ENCODE peak calls at places on chromosomes 7 and 10, in four cellular contexts. Y, P, R and T are unnamed samples.

GRCh38 chr7:158101821-158102450 is 485.7 kb downstream of the PTPRN2 start:
- DNase-seq in R (no peak), Y (no peak), P (no peak), T (no peak)

GRCh38 chr7:52147240-52147639 is 830.6 kb upstream of the COBL start:
- DNase-seq in Y (no peak), R (no peak), P (no peak), T (no peak)

GRCh38 chr7:90816511-90817142 is 220.5 kb downstream of the CDK14 start:
- DNase-seq in R (peak), Y (no peak), P (peak), T (no peak)

GRCh38 chr10:5440206-5440605 is 27.8 kb downstream of the NET1 start:
- DNase-seq in Y (no peak), R (no peak), P (no peak), T (no peak)

GRCh38 chr7:55641811-55642210 is 69.5 kb upstream of the VOPP1 start:
- DNase-seq in R (peak), Y (no peak), P (no peak), T (no peak)

GRCh38 chr7:94439893-94440381 is 45.2 kb downstream of the COL1A2 start:
- DNase-seq in Y (no peak), R (no peak), P (peak), T (no peak)

GRCh38 chr10:105024184-105024583 is 383.1 kb downstream of the SORCS3 start:
- DNase-seq in P (no peak), R (no peak), Y (no peak), T (no peak)

GRCh38 chr7:36370046-36370445 is 19.6 kb upstream of the ANLN start:
- DNase-seq in R (no peak), Y (no peak), P (no peak), T (no peak)

GRCh38 chr10:3069876-3070275 is 2.5 kb downstream of the PFKP start:
- DNase-seq in P (no peak), Y (no peak), R (no peak), T (no peak)

GRCh38 chr10:69797959-69798358 is 3.7 kb upstream of the COL13A1 start:
- DNase-seq in R (no peak), P (no peak), Y (no peak), T (no peak)

GRCh38 chr7:1422512-1423265 is 36.6 kb downstream of the MICALL2 start:
- DNase-seq in R (no peak), P (no peak), Y (no peak), T (no peak)

GRCh38 chr10:77890097-77890496 is 36.5 kb downstream of the DLG5 start:
- DNase-seq in P (no peak), Y (peak), R (no peak), T (peak)

GRCh38 chr10:44913312-44914079 is 2.4 kb downstream of the TMEM72 start:
- DNase-seq in R (no peak), Y (no peak), P (no peak), T (no peak)

GRCh38 chr10:76082232-76082631 is 650.8 kb downstream of the LRMDA start:
- DNase-seq in R (no peak), Y (no peak), P (no peak), T (no peak)

GRCh38 chr7:28060371-28060950 is 120.1 kb downstream of the JAZF1 start:
- DNase-seq in R (no peak), P (no peak), Y (no peak), T (no peak)

DNA sequence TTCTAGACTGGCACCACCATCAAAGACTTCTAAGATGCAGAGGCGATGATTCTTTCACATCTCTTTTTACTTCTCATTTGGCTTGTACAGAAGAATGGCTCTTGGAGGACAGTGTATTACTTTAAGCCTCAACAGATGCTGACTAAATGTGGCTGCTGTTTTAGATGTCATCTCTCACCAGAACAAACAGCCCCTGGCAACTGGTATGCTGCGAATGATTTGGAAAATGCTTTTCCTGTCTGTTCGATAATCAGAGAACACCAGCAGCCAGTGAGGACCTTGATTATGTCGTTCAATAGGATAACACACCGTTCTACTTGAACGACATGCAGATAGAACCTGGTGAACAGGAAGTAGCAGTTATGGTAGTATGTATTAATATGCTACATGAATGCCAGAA is 131.8 kb downstream of the RNF216 start:
- DNase-seq in P (no peak), R (no peak), Y (no peak), T (no peak)
- TF ChIP-seq CREB1 in P (no peak), R (no peak), Y (no peak), T (no peak)

DNA sequence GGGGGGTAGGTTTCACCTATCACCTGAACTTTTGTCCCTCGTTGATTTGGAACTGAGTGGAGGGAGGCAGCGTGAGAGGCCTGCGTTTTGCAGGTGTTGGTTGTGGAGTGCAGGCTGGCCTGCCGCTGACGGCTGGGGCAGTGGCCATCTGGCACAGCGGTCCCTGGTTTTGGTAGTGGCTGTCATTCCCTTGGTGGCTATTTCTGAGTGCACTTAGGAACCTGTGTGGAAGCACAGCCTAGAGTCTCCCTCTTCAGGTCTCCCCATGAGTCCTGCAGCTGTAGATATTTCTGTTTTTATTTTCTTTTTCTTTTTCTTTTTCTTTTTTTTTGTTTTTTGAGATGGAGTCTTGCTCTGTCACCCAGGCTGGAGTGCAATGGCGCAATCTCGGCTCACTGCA is 129.2 kb downstream of the CUL2 start:
- DNase-seq in R (no peak), Y (no peak), P (no peak), T (no peak)
- TF ChIP-seq ATF2 in R (no peak), Y (no peak), P (no peak), T (no peak)

GRCh38 chr10:68792115-68792514 is 35.2 kb upstream of the STOX1 start:
- DNase-seq in Y (no peak), P (no peak), R (no peak), T (no peak)

GRCh38 chr10:68800196-68800595 is 27.1 kb upstream of the STOX1 start:
- DNase-seq in R (no peak), P (no peak), Y (no peak), T (no peak)

GRCh38 chr10:68795886-68796532 is 31.3 kb upstream of the STOX1 start:
- DNase-seq in P (no peak), R (no peak), Y (no peak), T (no peak)

GRCh38 chr10:68796609-68797008 is 30.7 kb upstream of the STOX1 start:
- DNase-seq in R (no peak), Y (no peak), P (no peak), T (no peak)
- TF ChIP-seq CREB1 in R (no peak), Y (no peak), P (no peak), T (no peak)

GRCh38 chr10:113337142-113337541 is 215.7 kb upstream of the HABP2 start:
- DNase-seq in Y (no peak), P (no peak), R (no peak), T (no peak)
- TF ChIP-seq ATF2 in Y (no peak), P (no peak), R (no peak), T (no peak)

DNA sequence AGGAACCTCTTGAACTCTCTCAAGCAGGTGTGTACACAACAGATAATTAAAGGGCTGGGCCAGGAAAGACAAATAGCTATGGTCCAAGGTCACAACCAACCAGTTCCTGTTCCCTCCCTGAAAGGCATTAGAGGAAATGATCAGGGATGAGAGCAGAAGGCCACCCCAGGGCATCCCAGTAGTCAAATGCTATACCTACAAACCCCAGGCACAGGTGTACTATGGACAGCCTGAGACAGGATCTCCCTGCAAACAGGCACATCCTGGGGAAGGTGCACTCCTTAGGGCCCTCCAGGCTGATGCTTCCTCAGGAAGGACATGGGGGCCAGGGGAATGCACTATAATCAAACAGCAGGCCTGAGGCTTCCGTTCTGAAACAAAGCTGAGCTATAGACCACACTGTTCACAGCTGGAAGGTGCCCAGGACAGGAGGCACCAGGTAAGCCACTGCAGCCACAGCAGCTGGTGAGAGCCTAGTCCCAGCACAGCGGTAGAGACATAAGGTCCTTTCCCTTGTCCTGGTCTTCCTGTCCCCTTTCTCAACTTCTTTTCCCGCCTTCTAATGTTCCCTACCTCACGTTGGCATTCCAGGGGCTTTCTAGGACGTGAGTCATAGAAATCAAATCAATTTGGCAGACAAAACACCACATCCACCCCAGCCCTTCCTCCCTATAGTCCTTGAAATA is 13.3 kb downstream of the PARP12 start:
- DNase-seq in Y (no peak), P (peak), R (no peak), T (no peak)
- TF ChIP-seq CREB1 in Y (no peak), P (peak), R (no peak), T (no peak)

DNA sequence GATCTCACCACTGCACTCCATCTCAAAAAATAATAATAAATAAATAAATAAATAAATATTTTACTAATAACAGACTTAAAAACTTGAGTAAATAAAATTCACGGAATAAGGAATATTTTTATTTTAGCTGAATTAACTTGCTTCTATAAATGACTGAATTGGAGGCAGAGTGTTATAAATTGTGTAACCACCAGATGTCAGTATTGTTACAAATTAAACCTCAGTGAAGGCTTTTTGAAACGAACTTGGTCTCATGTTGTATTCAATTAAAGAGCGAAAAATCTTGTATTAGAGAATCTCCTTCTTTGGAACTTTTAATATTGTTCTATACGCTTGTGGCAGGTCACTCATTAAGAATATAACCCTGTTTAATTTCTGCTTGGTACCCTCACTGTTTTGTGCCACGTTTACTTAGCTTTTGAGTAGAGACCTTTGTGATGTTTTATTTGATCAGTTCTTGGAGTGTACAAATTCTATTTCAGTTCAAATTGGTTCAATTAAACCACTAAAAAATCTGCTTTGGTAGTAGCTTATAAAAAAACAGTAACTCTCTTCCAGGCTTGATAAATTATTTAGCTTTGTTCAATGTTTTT is 45.6 kb upstream of the SCIN start:
- DNase-seq in Y (no peak), R (peak), P (peak), T (no peak)
- TF ChIP-seq ATF2 in Y (no peak), R (no peak), P (no peak), T (no peak)

GRCh38 chr7:29289156-29290021 is 94.8 kb downstream of the CHN2 start:
- DNase-seq in Y (no peak), R (peak), P (peak), T (no peak)
- TF ChIP-seq CREB1 in Y (no peak), R (no peak), P (no peak), T (no peak)

DNA sequence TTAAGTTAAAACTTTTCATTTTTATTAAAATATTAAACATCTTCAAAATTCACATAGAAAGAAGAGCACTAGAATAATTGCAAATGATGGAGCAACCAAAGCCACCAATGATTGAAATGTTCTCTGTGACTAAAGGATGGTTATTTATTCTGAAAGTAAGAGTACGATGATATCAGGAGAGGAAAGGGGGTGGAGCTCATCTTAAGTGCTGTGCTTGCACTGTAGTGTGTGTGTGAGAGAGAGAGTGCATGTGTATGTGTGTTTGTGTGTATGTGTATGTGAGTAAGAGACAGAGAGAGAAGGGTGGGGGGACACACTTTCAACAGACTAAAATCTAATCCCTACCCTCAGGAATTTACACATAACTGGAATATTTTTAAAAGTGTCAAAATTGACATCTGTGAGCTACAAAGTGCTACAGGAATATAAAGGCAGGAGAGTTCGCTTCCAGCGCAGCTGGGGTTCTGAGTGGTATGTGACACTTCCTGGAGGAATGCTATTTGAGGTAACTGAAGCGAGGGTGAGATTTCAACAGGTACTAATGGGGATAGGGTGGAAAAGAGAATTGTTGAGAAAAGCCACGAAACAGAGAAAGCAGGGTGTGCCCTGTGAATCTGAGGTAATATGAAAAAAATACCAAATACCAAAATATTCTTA is 57.2 kb upstream of the SMNDC1 start:
- DNase-seq in P (no peak), R (no peak), Y (no peak), T (no peak)
- TF ChIP-seq ATF2 in P (no peak), R (no peak), Y (no peak), T (no peak)

DNA sequence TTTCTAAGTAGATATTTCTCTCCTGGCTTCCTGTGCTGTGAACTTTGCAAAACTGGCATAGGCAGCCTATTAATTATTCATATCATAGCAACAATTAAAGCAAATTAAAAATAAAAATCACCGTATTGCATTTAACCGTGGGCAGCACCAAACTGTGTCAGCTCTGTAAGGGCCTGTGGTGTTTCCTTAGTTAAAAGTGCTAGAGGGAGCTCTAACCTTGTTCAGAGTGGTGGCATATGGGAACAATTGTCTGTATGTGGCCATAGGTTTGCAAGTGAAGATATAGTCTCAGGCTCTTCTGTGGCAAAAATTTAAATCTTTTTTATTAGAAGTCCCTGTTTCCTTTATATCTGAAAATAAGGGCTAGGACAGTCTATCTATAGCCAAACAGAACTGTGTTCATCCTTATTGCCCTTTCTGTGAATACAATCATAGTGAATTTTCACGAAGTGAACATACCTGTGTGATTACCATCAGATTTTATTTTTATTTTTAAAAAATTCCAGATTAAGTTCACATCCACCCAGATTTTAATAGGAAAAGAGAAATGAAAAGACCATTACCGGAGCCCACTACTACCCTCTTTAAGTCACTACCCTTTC is 92.6 kb downstream of the POLL start:
- DNase-seq in P (peak), R (no peak), Y (no peak), T (no peak)
- TF ChIP-seq CREB1 in P (no peak), R (no peak), Y (no peak), T (no peak)